ENCODE peak calls at places on chromosome 19, in six cellular contexts. N is erythroblast; B is activated T-cell treated with anti-CD3 and anti-CD28 coated beads, Interleukin-2, amount 50 U/mL, for 72 hours; H is activated T-helper 1 cell treated with anti-CD3 and anti-CD28 coated beads, Interleukin-2, amount 50 U/mL, for 16 hours; X is AG04450; C is left cardiac atrium. I is an unnamed sample.

GRCh38 chr19:44930088-44930487 is 11.9 kb upstream of the APOC4 start:
- DNase-seq in N (no peak), B (no peak), H (no peak), X (no peak), C (no peak), I (no peak)

GRCh38 chr19:38319421-38320258 is at the start of gene KCNK6:
- DNase-seq in N (peak; percentile 69), B (peak; percentile 70), H (no peak), X (no peak), C (peak; percentile 57), I (no peak)

GRCh38 chr19:38033658-38034150 is 126.7 kb downstream of the SIPA1L3 start:
- DNase-seq in N (no peak), B (no peak), H (no peak), X (no peak), C (no peak), I (peak; percentile 56)

GRCh38 chr19:752652-753517 is 2.0 kb downstream of the MISP start:
- DNase-seq in N (no peak), B (no peak), H (no peak), X (peak; percentile 69), C (peak; percentile 68), I (no peak)

GRCh38 chr19:56132316-56132822 is 8.7 kb upstream of the ZNF444 start:
- DNase-seq in N (no peak), B (no peak), H (no peak), X (no peak), C (no peak), I (no peak)

GRCh38 chr19:39499082-39499642 is 415 bp downstream of the DLL3 start:
- DNase-seq in N (peak; percentile 22), B (peak; percentile 35), H (no peak), X (no peak), C (no peak), I (no peak)

GRCh38 chr19:12665281-12665573 is 1.3 kb downstream of the MAN2B1 start:
- DNase-seq in N (no peak), B (peak; percentile 52), H (peak; percentile 17), X (no peak), C (peak; percentile 64), I (peak; percentile 76)

GRCh38 chr19:15595069-15595468 is 19.9 kb upstream of the CYP4F8 start:
- DNase-seq in N (no peak), B (no peak), H (no peak), X (no peak), C (no peak), I (no peak)

GRCh38 chr19:33464733-33465115 is 56.9 kb downstream of the PEPD start:
- DNase-seq in N (no peak), B (no peak), H (no peak), X (no peak), C (no peak), I (no peak)

GRCh38 chr19:31349160-31349881 is at the start of gene TSHZ3:
- DNase-seq in N (peak; percentile 13), B (peak; percentile 56), H (no peak), X (no peak), C (peak; percentile 83), I (no peak)

GRCh38 chr19:42076375-42076944 is 494 bp downstream of the ZNF574 start:
- DNase-seq in N (no peak), B (no peak), H (peak; percentile 10), X (no peak), C (peak; percentile 51), I (peak; percentile 50)

GRCh38 chr19:58274771-58275199 is 4.0 kb upstream of the ZNF8 start:
- DNase-seq in N (no peak), B (no peak), H (no peak), X (no peak), C (no peak), I (no peak)

GRCh38 chr19:23887642-23888041 is 27.0 kb upstream of the ZNF726 start:
- DNase-seq in N (no peak), B (no peak), H (no peak), X (no peak), C (no peak), I (no peak)

GRCh38 chr19:34365463-34366401 is 736 bp downstream of the GPI start:
- DNase-seq in N (no peak), B (peak; percentile 35), H (no peak), X (no peak), C (peak; percentile 69), I (peak; percentile 25)

GRCh38 chr19:4597975-4598671 is 38.6 kb upstream of the SEMA6B start:
- DNase-seq in N (peak; percentile 61), B (peak; percentile 57), H (no peak), X (no peak), C (peak; percentile 61), I (peak; percentile 75)

GRCh38 chr19:44754743-44755066 is 6.2 kb downstream of the BCL3 start:
- DNase-seq in N (no peak), B (no peak), H (no peak), X (no peak), C (no peak), I (no peak)